ENCODE peak calls at places on chromosomes 7 and 10, in ten cellular contexts. Y, Z, T, D, R, O, X, L, G and A are unnamed samples.

GRCh38 chr7:78062214-78062613 is 263.6 kb downstream of the PHTF2 start:
- DNase-seq in T (peak), Y (no peak), Z (no peak), D (no peak), X (no peak), G (no peak), L (no peak), O (no peak), R (no peak), A (no peak)

GRCh38 chr7:117085769-117086463 is 132.6 kb downstream of the ST7 start:
- DNase-seq in X (no peak), D (no peak), Y (no peak), O (no peak), L (peak), R (no peak), T (no peak), G (no peak), Z (no peak), A (no peak)

GRCh38 chr7:87110778-87111177 is 41.5 kb upstream of the DMTF1 start:
- DNase-seq in Y (no peak), R (no peak), G (no peak), T (no peak), Z (no peak), X (no peak), D (no peak), L (peak), O (no peak), A (no peak)

GRCh38 chr10:73746721-73747120 is 2.5 kb downstream of the SEC24C start:
- DNase-seq in O (no peak), Y (no peak), R (no peak), X (no peak), D (no peak), T (no peak), Z (no peak), L (no peak), G (no peak), A (no peak)

GRCh38 chr10:102801496-102801895 is 35.7 kb downstream of the CYP17A1 start:
- DNase-seq in D (no peak), R (no peak), Y (no peak), L (peak), X (no peak), G (no peak), Z (no peak), T (no peak), O (no peak), A (no peak)

GRCh38 chr7:152459724-152460251 is 24.0 kb upstream of the KMT2C start:
- DNase-seq in D (peak), X (no peak), R (peak), T (peak), Z (peak), L (no peak), O (no peak), G (peak), Y (peak), A (peak)

GRCh38 chr10:47294057-47294456 is 5.9 kb upstream of the GDF10 start:
- DNase-seq in X (no peak), Z (no peak), L (no peak), Y (no peak), T (no peak), G (no peak), O (no peak), R (no peak), D (no peak), A (no peak)

GRCh38 chr7:146090023-146090645 is 26.5 kb upstream of the CNTNAP2 start:
- DNase-seq in G (peak), R (no peak), D (no peak), X (no peak), O (no peak), T (no peak), Y (no peak), Z (peak), L (peak), A (no peak)

GRCh38 chr7:7830122-7830878 is 111.9 kb upstream of the RPA3 start:
- DNase-seq in R (no peak), T (peak), X (no peak), Z (no peak), Y (no peak), O (no peak), G (no peak), L (no peak), D (no peak), A (no peak)

GRCh38 chr10:22666287-22667092 is 47.9 kb downstream of the PIP4K2A start:
- DNase-seq in D (peak), X (no peak), G (no peak), Y (no peak), Z (no peak), R (no peak), T (peak), L (no peak), O (no peak), A (no peak)

GRCh38 chr10:113493943-113494342 is 58.9 kb upstream of the HABP2 start:
- DNase-seq in D (no peak), R (no peak), L (peak), G (no peak), Z (no peak), O (no peak), X (no peak), T (no peak), Y (no peak), A (no peak)

GRCh38 chr10:4270116-4270515 is 485.1 kb upstream of the KLF6 start:
- DNase-seq in O (no peak), T (no peak), L (peak), G (peak), X (no peak), R (no peak), D (no peak), Z (no peak), Y (no peak), A (no peak)

GRCh38 chr7:18020138-18020715 is 7.4 kb downstream of the PRPS1L1 start:
- DNase-seq in G (no peak), R (no peak), X (no peak), T (no peak), D (no peak), O (no peak), Z (no peak), Y (no peak), L (no peak), A (no peak)

GRCh38 chr10:104260775-104261115 is 6.1 kb downstream of the GSTO1 start:
- DNase-seq in D (no peak), Y (no peak), X (no peak), Z (no peak), O (no peak), L (peak), T (no peak), R (no peak), G (no peak), A (no peak)

GRCh38 chr10:30625110-30625509 is 4.4 kb downstream of the LYZL2 start:
- DNase-seq in R (no peak), L (peak), D (no peak), T (no peak), Y (no peak), O (peak), X (no peak), Z (no peak), G (no peak), A (no peak)

GRCh38 chr10:122688293-122688989 is 11.2 kb downstream of the C10orf120 start:
- DNase-seq in R (no peak), Z (no peak), G (peak), T (peak), D (no peak), L (peak), O (no peak), Y (no peak), X (no peak), A (no peak)

GRCh38 chr10:93859049-93859655 is 34.6 kb upstream of the SLC35G1 start:
- DNase-seq in D (no peak), G (no peak), O (no peak), L (peak), T (no peak), Y (no peak), X (no peak), Z (no peak), R (no peak), A (no peak)

GRCh38 chr10:133245439-133246235 is 8.0 kb downstream of the VENTX start:
- DNase-seq in G (no peak), O (no peak), X (peak), D (peak), L (no peak), Y (no peak), T (no peak), Z (peak), R (peak), A (no peak)

GRCh38 chr10:28359334-28359733 is 56.5 kb upstream of the MPP7 start:
- DNase-seq in D (no peak), G (no peak), Y (no peak), L (no peak), O (no peak), Z (no peak), X (no peak), R (no peak), T (no peak), A (no peak)

GRCh38 chr7:74365320-74366022 is 76.3 kb downstream of the CLIP2 start:
- DNase-seq in D (peak), L (peak), Y (no peak), Z (peak), O (peak), X (peak), G (no peak), T (no peak), R (peak), A (no peak)

GRCh38 chr7:30775992-30776391 is 4.8 kb downstream of the MINDY4 start:
- DNase-seq in L (no peak), R (no peak), G (no peak), D (no peak), Z (no peak), X (no peak), O (no peak), Y (no peak), T (no peak), A (no peak)
- H3K4me3 ChIP-seq in L (no peak), R (no peak), G (no peak), D (no peak), Z (no peak), X (no peak), O (no peak), Y (no peak), T (no peak), A (no peak)

DNA sequence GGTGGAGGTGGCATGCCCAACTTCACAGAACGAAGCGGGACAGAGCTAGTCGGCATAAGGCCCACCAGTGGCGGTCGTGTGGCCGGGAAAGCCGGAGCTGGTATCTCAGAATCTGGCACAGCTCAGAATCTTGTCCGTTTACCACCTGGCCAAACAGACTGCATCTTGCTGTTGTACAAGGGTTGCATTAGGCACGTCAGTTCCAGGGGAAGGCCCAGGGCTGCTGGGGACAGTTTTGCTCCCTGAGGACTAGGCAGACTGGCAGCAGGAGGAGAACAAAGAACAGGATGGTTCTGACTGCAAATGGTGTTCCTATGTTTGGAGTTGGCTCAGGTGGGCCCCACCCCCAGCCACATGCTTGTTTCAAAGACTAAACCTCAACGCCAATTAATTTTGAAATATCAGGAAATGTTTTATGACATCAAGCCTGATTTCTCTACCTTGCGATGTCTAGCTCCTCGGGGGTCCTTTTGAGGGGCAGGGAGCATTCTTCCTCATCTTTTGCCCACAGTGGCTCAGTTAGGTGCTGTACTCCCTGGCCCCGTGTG is 4.2 kb upstream of the MYH16 start:
- DNase-seq in Y (no peak), Z (no peak), T (no peak), L (no peak), X (no peak), D (no peak), O (no peak), R (no peak), G (no peak), A (no peak)
- H3K4me3 ChIP-seq in Y (no peak), Z (no peak), T (no peak), L (no peak), X (no peak), D (no peak), O (no peak), R (no peak), G (no peak), A (no peak)

GRCh38 chr10:6737080-6737641 is 157.1 kb upstream of the PRKCQ start:
- DNase-seq in O (no peak), Z (no peak), G (peak), Y (no peak), X (no peak), R (no peak), D (no peak), T (no peak), L (peak), A (no peak)

GRCh38 chr10:6739530-6740174 is 159.6 kb upstream of the PRKCQ start:
- DNase-seq in R (no peak), G (no peak), L (no peak), T (no peak), Y (no peak), D (no peak), X (no peak), O (no peak), Z (no peak), A (no peak)

GRCh38 chr10:6738464-6738824 is 158.4 kb upstream of the PRKCQ start:
- DNase-seq in Y (no peak), O (no peak), G (no peak), T (no peak), Z (no peak), L (no peak), X (no peak), D (no peak), R (no peak), A (no peak)

GRCh38 chr10:6734286-6734685 is 154.2 kb upstream of the PRKCQ start:
- DNase-seq in Z (no peak), G (no peak), Y (no peak), D (no peak), X (no peak), O (no peak), R (no peak), T (no peak), L (no peak), A (no peak)

GRCh38 chr10:6737758-6738463 is 157.8 kb upstream of the PRKCQ start:
- DNase-seq in T (no peak), D (no peak), R (no peak), Z (no peak), X (no peak), Y (no peak), O (no peak), L (peak), G (peak), A (no peak)
- H3K4me3 ChIP-seq in T (no peak), D (no peak), R (no peak), Z (no peak), X (no peak), Y (no peak), O (no peak), L (no peak), G (peak), A (no peak)

DNA sequence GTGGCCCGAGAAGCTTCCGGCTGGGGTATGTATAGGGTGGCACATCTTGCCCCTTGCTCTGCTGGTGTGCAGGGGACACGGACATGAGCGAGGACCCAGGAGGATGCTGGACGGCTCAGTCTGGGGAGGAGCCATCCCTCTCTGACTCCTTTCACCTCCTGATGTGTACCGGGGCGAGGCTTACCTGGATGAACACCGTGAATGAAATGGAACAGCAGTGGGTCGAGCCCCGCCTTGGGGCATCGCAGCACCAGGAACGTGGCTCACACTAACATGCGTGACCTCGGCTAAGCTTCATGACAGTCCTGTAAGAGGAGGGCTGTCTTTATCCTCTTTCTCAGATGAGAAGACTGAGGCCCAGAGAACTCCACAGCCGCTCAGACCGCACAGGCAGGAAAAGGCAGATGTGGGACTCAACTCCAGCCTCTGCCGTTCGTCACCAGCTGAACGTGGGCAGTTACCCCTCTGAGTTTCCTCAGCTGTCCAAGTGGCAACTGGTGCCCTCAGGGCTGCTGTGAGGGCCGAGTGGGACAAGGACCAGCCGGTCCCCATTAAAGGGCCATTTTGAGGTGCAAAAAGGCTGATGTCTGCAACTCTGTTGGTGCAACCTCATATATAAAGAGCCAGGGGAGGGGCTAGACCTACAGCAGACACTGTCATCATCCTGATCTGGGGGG is 54.5 kb downstream of the INSIG1 start:
- DNase-seq in Z (no peak), T (no peak), Y (peak), O (no peak), D (no peak), R (no peak), G (no peak), L (no peak), X (no peak), A (peak)
- H3K4me3 ChIP-seq in Z (no peak), T (no peak), Y (no peak), O (no peak), D (no peak), R (no peak), G (no peak), L (no peak), X (no peak), A (no peak)

GRCh38 chr7:100247152-100247757 is 27.5 kb downstream of the PVRIG start:
- DNase-seq in R (no peak), O (peak), G (peak), X (no peak), D (no peak), Z (peak), Y (no peak), T (peak), L (peak), A (no peak)
- H3K4me3 ChIP-seq in R (no peak), O (no peak), G (no peak), X (no peak), D (no peak), Z (no peak), Y (no peak), T (no peak), L (no peak), A (no peak)